ENCODE peak calls at places on chromosome 13, in four cellular contexts. V is K562, B is A549, C is GM12878. G is an unnamed sample.

GRCh38 chr13:50732712-50733111 is 110.8 kb downstream of the DLEU7 start:
- DNase-seq in B (no peak), C (no peak), V (no peak), G (no peak)

GRCh38 chr13:40787062-40787461 is 2.3 kb upstream of the SLC25A15 start:
- DNase-seq in B (no peak), C (no peak), V (no peak), G (no peak)

GRCh38 chr13:32125221-32125621 is 93.6 kb downstream of the FRY start:
- DNase-seq in C (no peak), V (no peak), B (no peak), G (no peak)

GRCh38 chr13:78649997-78650724 is 8.8 kb downstream of the OBI1 start:
- DNase-seq in C (no peak), B (no peak), V (no peak), G (no peak)

GRCh38 chr13:78829821-78830220 is 170.9 kb upstream of the OBI1 start:
- DNase-seq in V (no peak), B (no peak), C (no peak), G (no peak)

GRCh38 chr13:113991191-113991669 is 17.4 kb upstream of the C13orf46 start:
- DNase-seq in C (no peak), V (no peak), B (no peak), G (no peak)

GRCh38 chr13:107170270-107170931 is 602.5 kb upstream of the ARGLU1 start:
- DNase-seq in B (no peak), V (no peak), C (no peak), G (no peak)

GRCh38 chr13:48661112-48661511 is 7.4 kb downstream of the CYSLTR2 start:
- DNase-seq in C (no peak), B (no peak), V (no peak), G (no peak)

GRCh38 chr13:60453490-60453889 is 56.5 kb downstream of the TDRD3 start:
- DNase-seq in B (no peak), V (no peak), C (no peak), G (no peak)

GRCh38 chr13:51945149-51945548 is 66.1 kb downstream of the ATP7B start:
- DNase-seq in B (no peak), C (no peak), V (no peak), G (no peak)

GRCh38 chr13:80341098-80341701 is at the start of gene SPRY2:
- DNase-seq in V (peak; percentile 71), B (peak; percentile 74), C (no peak), G (peak; percentile 94)

GRCh38 chr13:59425211-59425721 is 738.5 kb downstream of the DIAPH3 start:
- DNase-seq in V (no peak), C (no peak), B (no peak), G (no peak)

GRCh38 chr13:61727714-61728275 is 312.1 kb upstream of the PCDH20 start:
- DNase-seq in C (no peak), V (no peak), B (no peak), G (no peak)
- TF ChIP-seq POLR2AphosphoS2 in C (no peak), V (no peak), B (no peak), G (no peak)

GRCh38 chr13:98839826-98840769 is 87.6 kb upstream of the SLC15A1 start:
- DNase-seq in B (peak; percentile 47), C (no peak), V (peak; percentile 41), G (peak; percentile 46)

GRCh38 chr13:98838776-98839175 is 86.3 kb upstream of the SLC15A1 start:
- DNase-seq in V (no peak), B (no peak), C (no peak), G (no peak)

GRCh38 chr13:98834254-98834960 is 81.9 kb upstream of the SLC15A1 start:
- DNase-seq in V (no peak), C (no peak), B (no peak), G (no peak)

GRCh38 chr13:98837896-98838295 is 85.4 kb upstream of the SLC15A1 start:
- DNase-seq in B (no peak), V (no peak), C (no peak), G (no peak)

DNA sequence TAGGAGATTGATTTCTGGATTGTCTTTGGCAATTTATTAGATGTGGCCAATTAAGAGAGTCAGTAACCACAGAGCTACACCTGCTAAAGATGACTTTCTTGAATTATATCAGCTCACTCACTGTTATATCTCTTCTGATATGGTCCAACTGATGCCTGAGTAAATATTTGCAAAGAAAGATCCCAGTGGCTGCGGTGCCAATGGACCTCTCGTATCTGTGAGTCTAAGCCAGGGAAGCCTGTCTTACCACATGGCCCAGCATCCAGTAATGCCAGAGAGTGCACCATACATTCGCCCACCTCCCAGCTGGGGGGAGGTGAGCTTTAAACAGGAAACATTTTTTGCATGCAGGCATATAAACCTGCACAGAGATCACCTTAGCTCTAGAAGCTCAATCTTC is 82.7 kb upstream of the SLC15A1 start:
- DNase-seq in B (no peak), C (no peak), V (no peak), G (no peak)
- TF ChIP-seq POLR2AphosphoS2 in B (no peak), C (no peak), V (no peak), G (no peak)

DNA sequence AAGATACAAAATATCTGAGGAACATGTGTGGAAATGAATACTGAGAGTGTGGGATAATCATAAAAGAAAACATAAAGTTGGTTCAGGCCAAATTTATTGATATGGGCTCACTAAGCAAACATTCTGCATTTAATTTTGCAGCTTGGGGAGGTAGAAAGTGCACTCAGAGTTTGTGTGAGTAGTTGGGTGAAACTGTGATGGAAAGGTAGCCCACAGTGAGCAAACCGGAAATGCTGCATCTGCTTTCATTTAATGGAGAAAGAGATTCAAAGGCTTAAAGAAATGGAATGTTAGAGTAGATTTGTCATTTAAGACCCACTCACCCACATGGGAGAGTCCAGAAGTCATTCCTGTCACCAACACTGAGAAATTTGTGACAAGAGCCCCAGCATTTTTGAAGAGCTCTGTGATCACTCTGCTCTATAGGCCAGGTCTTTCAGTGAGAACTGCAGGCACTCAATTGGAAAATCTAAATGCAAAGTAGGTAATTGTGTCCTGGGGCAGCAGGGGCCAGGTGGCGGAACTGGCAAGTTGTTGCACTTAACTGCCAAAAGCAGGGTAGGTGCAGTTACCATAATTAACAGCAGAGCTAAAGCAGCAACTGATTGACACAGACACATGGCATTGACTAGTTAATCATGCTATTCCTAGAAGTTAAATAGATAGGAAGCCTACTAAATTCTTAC is 1228.3 kb upstream of the PCDH20 start:
- DNase-seq in B (no peak), C (peak; percentile 15), V (no peak), G (no peak)
- TF ChIP-seq POLR2AphosphoS2 in B (no peak), C (no peak), V (no peak), G (no peak)

GRCh38 chr13:76213423-76213904 is 577.3 kb downstream of the LMO7 start:
- DNase-seq in B (no peak), V (no peak), C (no peak), G (no peak)

GRCh38 chr13:76216729-76217128 is 580.6 kb downstream of the LMO7 start:
- DNase-seq in V (no peak), C (no peak), B (no peak), G (no peak)

GRCh38 chr13:76210262-76210661 is 574.1 kb downstream of the LMO7 start:
- DNase-seq in B (no peak), C (no peak), V (no peak), G (no peak)

DNA sequence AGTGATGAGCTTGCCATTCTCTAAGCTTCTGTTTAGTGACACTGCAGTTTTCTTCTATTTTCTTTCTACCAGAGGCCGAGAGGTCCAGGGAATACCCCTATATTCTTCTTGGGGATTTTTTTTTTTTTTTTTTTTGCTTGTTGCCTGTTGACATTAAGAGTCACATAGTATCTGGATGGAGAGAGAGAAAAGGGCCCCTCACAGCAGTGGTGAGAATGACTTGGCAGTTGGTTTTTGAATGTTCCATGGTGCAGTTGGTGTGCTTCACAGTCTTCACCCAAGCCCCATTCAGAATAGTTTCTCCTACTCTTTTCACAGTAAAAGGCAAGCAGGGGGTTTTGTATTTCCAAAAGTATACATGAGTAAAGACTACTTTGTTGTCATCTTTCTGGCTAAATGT is 577.9 kb downstream of the LMO7 start:
- DNase-seq in B (no peak), V (no peak), C (no peak), G (no peak)
- TF ChIP-seq POLR2AphosphoS2 in B (no peak), V (no peak), C (no peak), G (no peak)

GRCh38 chr13:21825801-21826200 is 154.9 kb downstream of the FGF9 start:
- DNase-seq in C (no peak), V (no peak), B (no peak), G (no peak)

GRCh38 chr13:21826214-21827015 is 155.5 kb downstream of the FGF9 start:
- DNase-seq in V (no peak), C (no peak), B (no peak), G (no peak)

GRCh38 chr13:21823416-21823815 is 152.5 kb downstream of the FGF9 start:
- DNase-seq in C (no peak), V (no peak), B (no peak), G (no peak)

GRCh38 chr13:21823949-21824348 is 153.1 kb downstream of the FGF9 start:
- DNase-seq in V (no peak), C (no peak), B (no peak), G (no peak)

DNA sequence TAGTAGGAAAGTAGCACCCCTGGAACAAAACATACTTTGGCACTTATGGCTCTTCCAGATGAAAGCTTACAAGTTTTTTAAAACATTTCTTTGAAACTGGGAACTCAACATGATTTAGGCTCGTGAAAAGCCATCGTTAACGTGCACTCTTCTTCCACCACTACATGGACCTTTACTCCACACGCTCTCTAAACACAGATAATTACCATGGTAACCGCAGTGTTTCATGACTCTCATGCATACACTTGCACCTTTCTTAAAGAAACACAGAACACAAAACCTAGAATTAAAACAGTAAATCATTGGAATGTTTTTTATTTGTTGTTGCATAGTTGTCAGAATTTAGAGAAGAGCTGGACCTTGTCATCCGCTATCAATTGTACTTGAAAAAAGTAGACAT is 154.3 kb downstream of the FGF9 start:
- DNase-seq in V (no peak), C (no peak), B (no peak), G (peak; percentile 54)
- TF ChIP-seq POLR2AphosphoS2 in V (no peak), C (no peak), B (no peak), G (no peak)

GRCh38 chr13:38686635-38687245 is at the start of gene FREM2:
- DNase-seq in V (no peak), B (peak; percentile 3), C (no peak), G (no peak)

GRCh38 chr13:38684714-38685113 is 2.2 kb upstream of the FREM2 start:
- DNase-seq in B (no peak), C (no peak), V (no peak), G (no peak)

GRCh38 chr13:38687246-38688229 is 661 bp downstream of the FREM2 start:
- DNase-seq in V (no peak), B (no peak), C (no peak), G (no peak)

GRCh38 chr13:38688674-38689073 is 1.8 kb downstream of the FREM2 start:
- DNase-seq in C (no peak), B (no peak), V (no peak), G (no peak)

GRCh38 chr13:38685974-38686571 is 804 bp upstream of the FREM2 start:
- DNase-seq in C (no peak), V (no peak), B (no peak), G (no peak)
- TF ChIP-seq POLR2AphosphoS2 in C (no peak), V (no peak), B (no peak), G (no peak)

G was measured in HepG2.